ENCODE peak calls at places on chromosomes 7 and 10, in five cellular contexts. Q is adrenal gland, N is tibial nerve, V is prostate gland, M is breast epithelium. P is an unnamed sample. For H3K27me3, the result is how much of the 10 kb centered on the place peaks cover.

GRCh38 chr10:74418285-74418872 is 267.4 kb downstream of the ADK start:
- DNase-seq in M (no peak), N (no peak), V (no peak), Q (peak), P (no peak)

GRCh38 chr7:2003451-2003930 is 229.3 kb downstream of the MAD1L1 start:
- DNase-seq in M (peak), V (no peak), N (no peak), Q (no peak), P (no peak)

GRCh38 chr7:3141326-3141725 is 97.7 kb upstream of the CARD11 start:
- DNase-seq in V (no peak), Q (no peak), N (no peak), M (peak), P (no peak)

GRCh38 chr7:158388928-158389327 is 198.7 kb downstream of the PTPRN2 start:
- DNase-seq in Q (no peak), V (no peak), N (no peak), M (no peak), P (no peak)

GRCh38 chr10:8073696-8074416 is 19.4 kb downstream of the GATA3 start:
- DNase-seq in V (no peak), Q (no peak), N (no peak), M (no peak), P (no peak)

GRCh38 chr10:68154211-68154497 is 44.9 kb downstream of the MYPN start:
- DNase-seq in V (no peak), M (no peak), Q (peak), N (no peak), P (no peak)

GRCh38 chr10:89426230-89426868 is 12.0 kb downstream of the IFIT5 start:
- DNase-seq in N (peak), V (no peak), M (no peak), Q (peak), P (no peak)

GRCh38 chr10:29807407-29807806 is 172.6 kb upstream of the SVIL start:
- DNase-seq in V (no peak), M (no peak), N (no peak), Q (no peak), P (no peak)

DNA sequence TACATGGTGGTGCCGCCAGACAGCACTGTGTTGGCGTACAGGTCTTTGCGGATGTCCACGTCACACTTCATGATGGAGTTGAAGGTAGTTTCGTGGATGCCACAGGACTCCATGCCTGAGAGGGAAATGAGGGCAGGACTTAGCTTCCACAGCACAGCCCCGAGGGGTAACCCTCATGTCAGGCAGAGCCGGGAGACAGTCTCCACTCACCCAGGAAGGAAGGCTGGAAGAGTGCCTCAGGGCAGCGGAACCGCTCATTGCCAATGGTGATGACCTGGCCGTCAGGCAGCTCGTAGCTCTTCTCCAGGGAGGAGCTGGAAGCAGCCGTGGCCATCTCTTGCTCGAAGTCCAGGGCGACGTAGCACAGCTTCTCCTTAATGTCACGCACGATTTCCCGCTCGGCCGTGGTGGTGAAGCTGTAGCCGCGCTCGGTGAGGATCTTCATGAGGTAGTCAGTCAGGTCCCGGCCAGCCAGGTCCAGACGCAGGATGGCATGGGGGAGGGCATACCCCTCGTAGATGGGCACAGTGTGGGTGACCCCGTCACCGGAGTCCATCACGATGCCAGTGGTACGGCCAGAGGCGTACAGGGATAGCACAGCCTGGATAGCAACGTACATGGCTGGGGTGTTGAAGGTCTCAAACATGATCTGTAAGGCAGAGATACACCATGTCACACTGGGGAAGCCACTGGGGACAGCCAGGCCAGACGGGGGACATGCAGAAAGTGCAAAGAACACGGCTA is 104.6 kb upstream of the TNRC18 start:
- DNase-seq in V (peak), Q (peak), M (no peak), N (peak), P (peak)
- TF ChIP-seq POLR2A in V (no peak), Q (peak), M (no peak), N (no peak), P (no peak)

GRCh38 chr10:14558025-14558424 is 216.7 kb downstream of the FAM107B start:
- DNase-seq in M (no peak), V (no peak), Q (no peak), N (no peak), P (no peak)
- H3K27me3 ChIP-seq in M (under half), V (under half), Q (under half), N (under half), P (under half)

GRCh38 chr7:30032310-30033125 is 4.3 kb downstream of the PLEKHA8 start:
- DNase-seq in N (no peak), M (no peak), Q (no peak), V (no peak), P (no peak)
- TF ChIP-seq POLR2A in N (no peak), M (no peak), Q (no peak), V (no peak), P (no peak)

GRCh38 chr10:70756710-70757360 is 28.3 kb downstream of the TBATA start:
- DNase-seq in N (no peak), M (no peak), V (no peak), Q (no peak), P (no peak)

GRCh38 chr10:70759769-70760168 is 25.4 kb downstream of the TBATA start:
- DNase-seq in V (no peak), Q (no peak), M (no peak), N (no peak), P (no peak)

GRCh38 chr10:70760271-70760787 is 24.8 kb downstream of the TBATA start:
- DNase-seq in M (no peak), V (no peak), N (no peak), Q (no peak), P (no peak)

GRCh38 chr10:70758757-70759514 is 26.2 kb downstream of the TBATA start:
- DNase-seq in V (peak), N (peak), Q (peak), M (no peak), P (peak)

DNA sequence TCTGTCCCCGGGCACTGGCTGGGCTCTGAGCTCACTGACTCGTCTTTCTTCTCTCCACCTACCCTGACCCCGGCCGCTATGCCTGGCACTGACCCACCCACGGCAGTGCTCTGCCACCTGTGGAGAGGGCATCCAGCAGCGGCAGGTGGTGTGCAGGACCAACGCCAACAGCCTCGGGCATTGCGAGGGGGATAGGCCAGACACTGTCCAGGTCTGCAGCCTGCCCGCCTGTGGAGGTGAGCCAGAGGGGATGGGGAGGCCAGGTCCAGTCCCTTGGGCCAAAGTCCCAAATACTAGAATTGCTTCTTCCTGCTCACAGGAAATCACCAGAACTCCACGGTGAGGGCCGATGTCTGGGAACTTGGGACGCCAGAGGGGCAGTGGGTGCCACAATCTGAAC is 27.3 kb downstream of the TBATA start:
- DNase-seq in V (no peak), M (no peak), Q (no peak), N (no peak), P (no peak)
- H3K27me3 ChIP-seq in V (under half), M (under half), Q (under half), N (under half), P (under half)

GRCh38 chr7:100015232-100016208 is at the start of gene ZKSCAN1:
- DNase-seq in N (peak), Q (peak), M (peak), V (peak), P (peak)
- TF ChIP-seq POLR2A in N (peak), Q (peak), M (peak), V (peak), P (peak)

GRCh38 chr10:126390324-126390723 is 2.0 kb upstream of the ADAM12 start:
- DNase-seq in Q (no peak), M (no peak), V (no peak), N (no peak), P (no peak)
- H3K27me3 ChIP-seq in Q (under half), M (under half), V (under half), N (under half), P (under half)